ENCODE peak calls at places on chromosomes 5 and 9, in nine cellular contexts. K is mucosa of descending colon; N is effector memory CD8-positive, alpha-beta T cell; P is upper lobe of right lung; I is stimulated activated naive CD8-positive, alpha-beta T cell treated with anti-CD3 and anti-CD28 coated beads, Interleukin-15, Interleukin-2, amounts not matched to agents 100 U/mL and 50 U/mL, for 24 hours; S is activated T-helper 17 cell treated with anti-CD3 and anti-CD28 coated beads, Interleukin-2, amount 50 U/mL, for 72 hours; R is activated T-cell treated with anti-CD3 and anti-CD28 coated beads, Interleukin-2, amount 50 U/mL, for 72 hours; V is T-cell; F is activated CD4-positive, alpha-beta T cell treated with anti-CD3 and anti-CD28 coated beads for 36 hours. H is an unnamed sample.
A peak's percentile ranks its signal among the peaks of the same experiment; 100 is the strongest.

GRCh38 chr9:32681751-32682150 is 46.3 kb upstream of the TAF1L start:
- ATAC-seq in K (no peak), N (no peak), P (no peak), I (no peak), S (no peak), R (no peak), V (no peak), F (no peak), H (no peak)

GRCh38 chr9:15403155-15403554 is 19.5 kb upstream of the SNAPC3 start:
- ATAC-seq in K (peak; percentile 82), N (peak; percentile 67), P (peak; percentile 80), I (no peak), S (peak; percentile 60), R (peak; percentile 32), V (no peak), F (peak; percentile 74), H (no peak)

GRCh38 chr5:5145651-5146529 is 5.8 kb downstream of the ADAMTS16 start:
- ATAC-seq in K (no peak), N (no peak), P (no peak), I (no peak), S (no peak), R (no peak), V (no peak), F (no peak), H (no peak)

GRCh38 chr9:130219661-130220081 is 45.9 kb upstream of the HMCN2 start:
- ATAC-seq in K (no peak), N (no peak), P (peak; percentile 5), I (peak; percentile 4), S (no peak), R (no peak), V (no peak), F (no peak), H (no peak)

GRCh38 chr9:110808599-110808980 is 140.0 kb downstream of the MUSK start:
- ATAC-seq in K (no peak), N (no peak), P (no peak), I (peak; percentile 23), S (peak; percentile 23), R (peak; percentile 48), V (no peak), F (no peak), H (no peak)

GRCh38 chr9:124309665-124310064 is 51.9 kb downstream of the NEK6 start:
- ATAC-seq in K (no peak), N (no peak), P (peak; percentile 78), I (no peak), S (no peak), R (no peak), V (no peak), F (no peak), H (peak; percentile 63)

GRCh38 chr5:36777105-36777757 is 99.3 kb upstream of the NIPBL start:
- ATAC-seq in K (peak; percentile 75), N (no peak), P (peak; percentile 76), I (no peak), S (no peak), R (no peak), V (no peak), F (no peak), H (no peak)

GRCh38 chr9:35526087-35526801 is 36.3 kb downstream of the RUSC2 start:
- ATAC-seq in K (no peak), N (no peak), P (peak; percentile 43), I (no peak), S (no peak), R (no peak), V (no peak), F (no peak), H (peak; percentile 74)

GRCh38 chr9:99682870-99683269 is 138.8 kb upstream of the NR4A3 start:
- ATAC-seq in K (no peak), N (no peak), P (peak; percentile 58), I (no peak), S (no peak), R (no peak), V (no peak), F (no peak), H (no peak)

GRCh38 chr9:99811598-99812383 is 9.9 kb upstream of the NR4A3 start:
- ATAC-seq in K (no peak), N (peak; percentile 71), P (no peak), I (peak; percentile 76), S (peak; percentile 81), R (peak; percentile 85), V (no peak), F (peak; percentile 85), H (no peak)

GRCh38 chr9:98168952-98169488 is 23.4 kb downstream of the CORO2A start:
- ATAC-seq in K (peak; percentile 91), N (peak; percentile 93), P (peak; percentile 55), I (peak; percentile 63), S (peak; percentile 99), R (peak; percentile 99), V (peak; percentile 77), F (peak; percentile 97), H (no peak)

GRCh38 chr9:109950710-109951443 is 170.9 kb downstream of the PALM2AKAP2 start:
- ATAC-seq in K (no peak), N (no peak), P (no peak), I (peak; percentile 69), S (peak; percentile 96), R (peak; percentile 93), V (peak; percentile 76), F (peak; percentile 91), H (no peak)

GRCh38 chr5:11903614-11904269 is 504 bp downstream of the CTNND2 start:
- ATAC-seq in K (peak; percentile 46), N (peak; percentile 12), P (peak; percentile 59), I (peak; percentile 43), S (no peak), R (peak; percentile 56), V (no peak), F (peak; percentile 57), H (peak; percentile 34)

GRCh38 chr5:157046041-157046440 is 12.9 kb downstream of the HAVCR1 start:
- ATAC-seq in K (peak; percentile 91), N (no peak), P (peak; percentile 47), I (peak; percentile 90), S (peak; percentile 64), R (peak; percentile 87), V (no peak), F (peak; percentile 94), H (no peak)

GRCh38 chr9:124022201-124023121 is 10.9 kb downstream of the LHX2 start:
- ATAC-seq in K (no peak), N (no peak), P (no peak), I (no peak), S (no peak), R (no peak), V (no peak), F (no peak), H (no peak)

GRCh38 chr9:3475300-3476020 is 50.3 kb downstream of the RFX3 start:
- ATAC-seq in K (no peak), N (no peak), P (no peak), I (peak; percentile 45), S (no peak), R (no peak), V (no peak), F (peak; percentile 27), H (no peak)

GRCh38 chr5:139951983-139952382 is 91.1 kb downstream of the NRG2 start:
- ATAC-seq in K (no peak), N (no peak), P (no peak), I (no peak), S (no peak), R (no peak), V (no peak), F (no peak), H (no peak)

GRCh38 chr5:140978260-140978659 is 12.0 kb downstream of the PCDHAC2 start:
- ATAC-seq in K (no peak), N (no peak), P (peak; percentile 85), I (no peak), S (no peak), R (no peak), V (no peak), F (no peak), H (no peak)

GRCh38 chr9:101445353-101446029 is 9.9 kb upstream of the ALDOB start:
- ATAC-seq in K (peak; percentile 45), N (no peak), P (no peak), I (no peak), S (no peak), R (no peak), V (no peak), F (no peak), H (no peak)

GRCh38 chr5:93579561-93580386 is 1.2 kb downstream of the NR2F1-AS1 start:
- ATAC-seq in K (peak; percentile 36), N (peak; percentile 15), P (peak; percentile 32), I (no peak), S (peak; percentile 27), R (peak; percentile 12), V (no peak), F (no peak), H (no peak)

GRCh38 chr5:149314571-149315111 is 30.7 kb upstream of the GRPEL2 start:
- ATAC-seq in K (no peak), N (no peak), P (no peak), I (no peak), S (no peak), R (no peak), V (no peak), F (peak; percentile 44), H (no peak)

GRCh38 chr5:76765249-76765648 is 49.3 kb downstream of the F2R start:
- ATAC-seq in K (no peak), N (no peak), P (no peak), I (no peak), S (no peak), R (no peak), V (no peak), F (no peak), H (no peak)

GRCh38 chr9:100125236-100125635 is 26.2 kb downstream of the INVS start:
- ATAC-seq in K (no peak), N (no peak), P (no peak), I (no peak), S (no peak), R (no peak), V (no peak), F (no peak), H (no peak)

GRCh38 chr9:120733190-120733589 is 18.9 kb upstream of the MEGF9 start:
- ATAC-seq in K (no peak), N (no peak), P (peak; percentile 76), I (no peak), S (no peak), R (no peak), V (no peak), F (no peak), H (no peak)

H was measured in gastroesophageal sphincter.